ENCODE peak calls at places on chromosomes 6 and 20, in six cellular contexts. One of them, this sample, is unnamed.

GRCh38 chr6:31178143-31179041 is 7.9 kb upstream of the POU5F1 start:
- DNase-seq in naive thymus-derived CD8-positive, alpha-beta T cell: no peak
- DNase-seq in heart left ventricle: no peak
- DNase-seq in lower leg skin: no peak
- DNase-seq in activated CD4-positive, alpha-beta T cell treated with anti-CD3 and anti-CD28 coated beads, Interleukin-2, amount 10 ng/mL, durations not matched to agents 7 days and 5 days: no peak
- DNase-seq in D341Med: no peak
- DNase-seq in this sample: no peak

GRCh38 chr6:42661540-42662153 is 60.8 kb downstream of the PRPH2 start:
- DNase-seq in activated CD4-positive, alpha-beta T cell treated with anti-CD3 and anti-CD28 coated beads, Interleukin-2, amount 10 ng/mL, durations not matched to agents 7 days and 5 days: peak; percentile 89
- DNase-seq in naive thymus-derived CD8-positive, alpha-beta T cell: peak; percentile 87
- DNase-seq in lower leg skin: peak; percentile 77
- DNase-seq in D341Med: peak; percentile 76
- DNase-seq in heart left ventricle: peak; percentile 80
- DNase-seq in this sample: peak; percentile 68

GRCh38 chr20:64228751-64229518 is 26.6 kb upstream of the PCMTD2 start:
- DNase-seq in naive thymus-derived CD8-positive, alpha-beta T cell: no peak
- DNase-seq in activated CD4-positive, alpha-beta T cell treated with anti-CD3 and anti-CD28 coated beads, Interleukin-2, amount 10 ng/mL, durations not matched to agents 7 days and 5 days: no peak
- DNase-seq in lower leg skin: no peak
- DNase-seq in D341Med: no peak
- DNase-seq in heart left ventricle: peak; percentile 18
- DNase-seq in this sample: peak; percentile 3

GRCh38 chr6:112464901-112465661 is 118.0 kb downstream of the RFPL4B start:
- DNase-seq in heart left ventricle: no peak
- DNase-seq in activated CD4-positive, alpha-beta T cell treated with anti-CD3 and anti-CD28 coated beads, Interleukin-2, amount 10 ng/mL, durations not matched to agents 7 days and 5 days: no peak
- DNase-seq in lower leg skin: no peak
- DNase-seq in naive thymus-derived CD8-positive, alpha-beta T cell: no peak
- DNase-seq in D341Med: no peak
- DNase-seq in this sample: no peak

GRCh38 chr20:52649727-52650126 is 322.4 kb upstream of the TSHZ2 start:
- DNase-seq in heart left ventricle: no peak
- DNase-seq in activated CD4-positive, alpha-beta T cell treated with anti-CD3 and anti-CD28 coated beads, Interleukin-2, amount 10 ng/mL, durations not matched to agents 7 days and 5 days: no peak
- DNase-seq in naive thymus-derived CD8-positive, alpha-beta T cell: no peak
- DNase-seq in D341Med: no peak
- DNase-seq in lower leg skin: no peak
- DNase-seq in this sample: no peak

GRCh38 chr6:617485-618100 is 39.3 kb downstream of the HUS1B start:
- DNase-seq in lower leg skin: peak; percentile 20
- DNase-seq in D341Med: peak; percentile 67
- DNase-seq in naive thymus-derived CD8-positive, alpha-beta T cell: no peak
- DNase-seq in heart left ventricle: no peak
- DNase-seq in activated CD4-positive, alpha-beta T cell treated with anti-CD3 and anti-CD28 coated beads, Interleukin-2, amount 10 ng/mL, durations not matched to agents 7 days and 5 days: no peak
- DNase-seq in this sample: no peak

GRCh38 chr6:119952696-119953095 is 603.1 kb upstream of the MAN1A1 start:
- DNase-seq in lower leg skin: no peak
- DNase-seq in activated CD4-positive, alpha-beta T cell treated with anti-CD3 and anti-CD28 coated beads, Interleukin-2, amount 10 ng/mL, durations not matched to agents 7 days and 5 days: no peak
- DNase-seq in heart left ventricle: no peak
- DNase-seq in D341Med: no peak
- DNase-seq in naive thymus-derived CD8-positive, alpha-beta T cell: no peak
- DNase-seq in this sample: no peak

GRCh38 chr20:57507477-57507876 is 17.5 kb downstream of the CTCFL start:
- DNase-seq in activated CD4-positive, alpha-beta T cell treated with anti-CD3 and anti-CD28 coated beads, Interleukin-2, amount 10 ng/mL, durations not matched to agents 7 days and 5 days: no peak
- DNase-seq in D341Med: no peak
- DNase-seq in naive thymus-derived CD8-positive, alpha-beta T cell: no peak
- DNase-seq in heart left ventricle: no peak
- DNase-seq in lower leg skin: no peak
- DNase-seq in this sample: no peak

GRCh38 chr6:36210886-36211595 is 14.5 kb downstream of the BRPF3 start:
- DNase-seq in lower leg skin: no peak
- DNase-seq in D341Med: no peak
- DNase-seq in heart left ventricle: no peak
- DNase-seq in naive thymus-derived CD8-positive, alpha-beta T cell: no peak
- DNase-seq in activated CD4-positive, alpha-beta T cell treated with anti-CD3 and anti-CD28 coated beads, Interleukin-2, amount 10 ng/mL, durations not matched to agents 7 days and 5 days: no peak
- DNase-seq in this sample: no peak

GRCh38 chr6:72974276-72974675 is 251.0 kb downstream of the KHDC1L start:
- DNase-seq in activated CD4-positive, alpha-beta T cell treated with anti-CD3 and anti-CD28 coated beads, Interleukin-2, amount 10 ng/mL, durations not matched to agents 7 days and 5 days: no peak
- DNase-seq in D341Med: no peak
- DNase-seq in naive thymus-derived CD8-positive, alpha-beta T cell: no peak
- DNase-seq in lower leg skin: no peak
- DNase-seq in heart left ventricle: no peak
- DNase-seq in this sample: no peak

GRCh38 chr6:4370066-4370465 is 234.7 kb upstream of the ECI2 start:
- DNase-seq in naive thymus-derived CD8-positive, alpha-beta T cell: no peak
- DNase-seq in activated CD4-positive, alpha-beta T cell treated with anti-CD3 and anti-CD28 coated beads, Interleukin-2, amount 10 ng/mL, durations not matched to agents 7 days and 5 days: no peak
- DNase-seq in D341Med: no peak
- DNase-seq in lower leg skin: no peak
- DNase-seq in heart left ventricle: no peak
- DNase-seq in this sample: no peak

GRCh38 chr6:32439708-32440214 is at the start of gene HLA-DRA:
- DNase-seq in lower leg skin: peak; percentile 25
- DNase-seq in D341Med: peak; percentile 53
- DNase-seq in heart left ventricle: no peak
- DNase-seq in activated CD4-positive, alpha-beta T cell treated with anti-CD3 and anti-CD28 coated beads, Interleukin-2, amount 10 ng/mL, durations not matched to agents 7 days and 5 days: peak; percentile 70
- DNase-seq in naive thymus-derived CD8-positive, alpha-beta T cell: peak; percentile 78
- DNase-seq in this sample: no peak

GRCh38 chr20:31719644-31720485 is 2.8 kb downstream of the BCL2L1 start:
- DNase-seq in naive thymus-derived CD8-positive, alpha-beta T cell: no peak
- DNase-seq in heart left ventricle: no peak
- DNase-seq in lower leg skin: no peak
- DNase-seq in activated CD4-positive, alpha-beta T cell treated with anti-CD3 and anti-CD28 coated beads, Interleukin-2, amount 10 ng/mL, durations not matched to agents 7 days and 5 days: no peak
- DNase-seq in D341Med: no peak
- DNase-seq in this sample: no peak

GRCh38 chr6:40789143-40789764 is 202.1 kb upstream of the LRFN2 start:
- DNase-seq in naive thymus-derived CD8-positive, alpha-beta T cell: peak; percentile 29
- DNase-seq in heart left ventricle: no peak
- DNase-seq in lower leg skin: no peak
- DNase-seq in activated CD4-positive, alpha-beta T cell treated with anti-CD3 and anti-CD28 coated beads, Interleukin-2, amount 10 ng/mL, durations not matched to agents 7 days and 5 days: peak; percentile 66
- DNase-seq in D341Med: no peak
- DNase-seq in this sample: no peak

GRCh38 chr20:58010186-58010585 is 218.3 kb downstream of the ANKRD60 start:
- DNase-seq in heart left ventricle: no peak
- DNase-seq in D341Med: no peak
- DNase-seq in activated CD4-positive, alpha-beta T cell treated with anti-CD3 and anti-CD28 coated beads, Interleukin-2, amount 10 ng/mL, durations not matched to agents 7 days and 5 days: no peak
- DNase-seq in naive thymus-derived CD8-positive, alpha-beta T cell: no peak
- DNase-seq in lower leg skin: no peak
- DNase-seq in this sample: no peak

GRCh38 chr6:157203312-157203744 is 120.0 kb downstream of the TMEM242 start:
- DNase-seq in heart left ventricle: no peak
- DNase-seq in activated CD4-positive, alpha-beta T cell treated with anti-CD3 and anti-CD28 coated beads, Interleukin-2, amount 10 ng/mL, durations not matched to agents 7 days and 5 days: no peak
- DNase-seq in D341Med: no peak
- DNase-seq in lower leg skin: no peak
- DNase-seq in naive thymus-derived CD8-positive, alpha-beta T cell: no peak
- DNase-seq in this sample: no peak